ENCODE peak calls at places on chromosomes 6 and 20, in nine cellular contexts. One of them, this sample, is unnamed.
A peak's percentile ranks its signal among the peaks of the same experiment; 100 is the strongest.

GRCh38 chr6:160348552-160349441 is 619 bp downstream of the SLC22A3 start:
- DNase-seq in CD4-positive, CD25-positive, alpha-beta regulatory T cell: no peak
- DNase-seq in stimulated activated CD4-positive, alpha-beta T cell treated with anti-CD3 and anti-CD28 coated beads, Interleukin-4, amount 100 ng/mL, for 48 hours: no peak
- DNase-seq in NAMALWA: no peak
- DNase-seq in AG09309: no peak
- DNase-seq in NCI-H1694 treated with DMSO at 0.1 percent for 48 hours: no peak
- DNase-seq in M059J: peak; percentile 49
- DNase-seq in activated naive CD8-positive, alpha-beta T cell treated with anti-CD3 and anti-CD28 coated beads, Interleukin-2, amount 50 U/mL, for 24 hours: peak; percentile 16
- DNase-seq in fibroblast of mammary gland: no peak
- DNase-seq in this sample: no peak

GRCh38 chr20:4261333-4262284 is 246.3 kb upstream of the RNF24 start:
- DNase-seq in CD4-positive, CD25-positive, alpha-beta regulatory T cell: no peak
- DNase-seq in stimulated activated CD4-positive, alpha-beta T cell treated with anti-CD3 and anti-CD28 coated beads, Interleukin-4, amount 100 ng/mL, for 48 hours: no peak
- DNase-seq in NAMALWA: no peak
- DNase-seq in AG09309: peak; percentile 48
- DNase-seq in NCI-H1694 treated with DMSO at 0.1 percent for 48 hours: no peak
- DNase-seq in M059J: peak; percentile 88
- DNase-seq in activated naive CD8-positive, alpha-beta T cell treated with anti-CD3 and anti-CD28 coated beads, Interleukin-2, amount 50 U/mL, for 24 hours: no peak
- DNase-seq in fibroblast of mammary gland: peak; percentile 67
- DNase-seq in this sample: no peak

GRCh38 chr6:112835078-112835477 is 487.9 kb downstream of the RFPL4B start:
- DNase-seq in CD4-positive, CD25-positive, alpha-beta regulatory T cell: no peak
- DNase-seq in stimulated activated CD4-positive, alpha-beta T cell treated with anti-CD3 and anti-CD28 coated beads, Interleukin-4, amount 100 ng/mL, for 48 hours: no peak
- DNase-seq in NAMALWA: no peak
- DNase-seq in AG09309: no peak
- DNase-seq in NCI-H1694 treated with DMSO at 0.1 percent for 48 hours: no peak
- DNase-seq in M059J: no peak
- DNase-seq in activated naive CD8-positive, alpha-beta T cell treated with anti-CD3 and anti-CD28 coated beads, Interleukin-2, amount 50 U/mL, for 24 hours: no peak
- DNase-seq in fibroblast of mammary gland: no peak
- DNase-seq in this sample: no peak

GRCh38 chr6:26286168-26286854 is 78.7 kb upstream of the BTN3A2 start:
- DNase-seq in CD4-positive, CD25-positive, alpha-beta regulatory T cell: peak; percentile 86
- DNase-seq in stimulated activated CD4-positive, alpha-beta T cell treated with anti-CD3 and anti-CD28 coated beads, Interleukin-4, amount 100 ng/mL, for 48 hours: peak; percentile 56
- DNase-seq in NAMALWA: peak; percentile 81
- DNase-seq in AG09309: no peak
- DNase-seq in NCI-H1694 treated with DMSO at 0.1 percent for 48 hours: peak; percentile 45
- DNase-seq in M059J: peak; percentile 74
- DNase-seq in activated naive CD8-positive, alpha-beta T cell treated with anti-CD3 and anti-CD28 coated beads, Interleukin-2, amount 50 U/mL, for 24 hours: peak; percentile 64
- DNase-seq in fibroblast of mammary gland: peak; percentile 68
- DNase-seq in this sample: peak; percentile 83

GRCh38 chr6:148720371-148720770 is 26.5 kb upstream of the UST start:
- DNase-seq in CD4-positive, CD25-positive, alpha-beta regulatory T cell: no peak
- DNase-seq in stimulated activated CD4-positive, alpha-beta T cell treated with anti-CD3 and anti-CD28 coated beads, Interleukin-4, amount 100 ng/mL, for 48 hours: no peak
- DNase-seq in NAMALWA: no peak
- DNase-seq in AG09309: no peak
- DNase-seq in NCI-H1694 treated with DMSO at 0.1 percent for 48 hours: no peak
- DNase-seq in M059J: peak; percentile 42
- DNase-seq in activated naive CD8-positive, alpha-beta T cell treated with anti-CD3 and anti-CD28 coated beads, Interleukin-2, amount 50 U/mL, for 24 hours: no peak
- DNase-seq in fibroblast of mammary gland: peak; percentile 70
- DNase-seq in this sample: no peak

GRCh38 chr6:113432729-113433505 is 424.2 kb upstream of the MARCKS start:
- DNase-seq in CD4-positive, CD25-positive, alpha-beta regulatory T cell: no peak
- DNase-seq in stimulated activated CD4-positive, alpha-beta T cell treated with anti-CD3 and anti-CD28 coated beads, Interleukin-4, amount 100 ng/mL, for 48 hours: no peak
- DNase-seq in NAMALWA: no peak
- DNase-seq in AG09309: no peak
- DNase-seq in NCI-H1694 treated with DMSO at 0.1 percent for 48 hours: no peak
- DNase-seq in M059J: no peak
- DNase-seq in activated naive CD8-positive, alpha-beta T cell treated with anti-CD3 and anti-CD28 coated beads, Interleukin-2, amount 50 U/mL, for 24 hours: no peak
- DNase-seq in fibroblast of mammary gland: peak; percentile 37
- DNase-seq in this sample: no peak

GRCh38 chr6:25404693-25405169 is 125.6 kb downstream of the CARMIL1 start:
- DNase-seq in CD4-positive, CD25-positive, alpha-beta regulatory T cell: peak; percentile 68
- DNase-seq in stimulated activated CD4-positive, alpha-beta T cell treated with anti-CD3 and anti-CD28 coated beads, Interleukin-4, amount 100 ng/mL, for 48 hours: no peak
- DNase-seq in NAMALWA: peak; percentile 91
- DNase-seq in AG09309: no peak
- DNase-seq in NCI-H1694 treated with DMSO at 0.1 percent for 48 hours: no peak
- DNase-seq in M059J: no peak
- DNase-seq in activated naive CD8-positive, alpha-beta T cell treated with anti-CD3 and anti-CD28 coated beads, Interleukin-2, amount 50 U/mL, for 24 hours: peak; percentile 21
- DNase-seq in fibroblast of mammary gland: no peak
- DNase-seq in this sample: no peak

GRCh38 chr20:21357851-21358250 is 39.5 kb downstream of the NKX2-4 start:
- DNase-seq in CD4-positive, CD25-positive, alpha-beta regulatory T cell: no peak
- DNase-seq in stimulated activated CD4-positive, alpha-beta T cell treated with anti-CD3 and anti-CD28 coated beads, Interleukin-4, amount 100 ng/mL, for 48 hours: no peak
- DNase-seq in NAMALWA: no peak
- DNase-seq in AG09309: no peak
- DNase-seq in NCI-H1694 treated with DMSO at 0.1 percent for 48 hours: no peak
- DNase-seq in M059J: peak; percentile 27
- DNase-seq in activated naive CD8-positive, alpha-beta T cell treated with anti-CD3 and anti-CD28 coated beads, Interleukin-2, amount 50 U/mL, for 24 hours: no peak
- DNase-seq in fibroblast of mammary gland: no peak
- DNase-seq in this sample: no peak

GRCh38 chr6:153568601-153569000 is 437.5 kb upstream of the RGS17 start:
- DNase-seq in CD4-positive, CD25-positive, alpha-beta regulatory T cell: no peak
- DNase-seq in stimulated activated CD4-positive, alpha-beta T cell treated with anti-CD3 and anti-CD28 coated beads, Interleukin-4, amount 100 ng/mL, for 48 hours: no peak
- DNase-seq in NAMALWA: no peak
- DNase-seq in AG09309: no peak
- DNase-seq in NCI-H1694 treated with DMSO at 0.1 percent for 48 hours: no peak
- DNase-seq in M059J: peak; percentile 51
- DNase-seq in activated naive CD8-positive, alpha-beta T cell treated with anti-CD3 and anti-CD28 coated beads, Interleukin-2, amount 50 U/mL, for 24 hours: no peak
- DNase-seq in fibroblast of mammary gland: peak; percentile 63
- DNase-seq in this sample: no peak

GRCh38 chr6:118780728-118781127 is 113.2 kb upstream of the ASF1A start:
- DNase-seq in CD4-positive, CD25-positive, alpha-beta regulatory T cell: no peak
- DNase-seq in stimulated activated CD4-positive, alpha-beta T cell treated with anti-CD3 and anti-CD28 coated beads, Interleukin-4, amount 100 ng/mL, for 48 hours: no peak
- DNase-seq in NAMALWA: no peak
- DNase-seq in AG09309: no peak
- DNase-seq in NCI-H1694 treated with DMSO at 0.1 percent for 48 hours: no peak
- DNase-seq in M059J: peak; percentile 6
- DNase-seq in activated naive CD8-positive, alpha-beta T cell treated with anti-CD3 and anti-CD28 coated beads, Interleukin-2, amount 50 U/mL, for 24 hours: no peak
- DNase-seq in fibroblast of mammary gland: no peak
- DNase-seq in this sample: peak; percentile 18

GRCh38 chr20:22321191-22321590 is 263.2 kb downstream of the FOXA2 start:
- DNase-seq in CD4-positive, CD25-positive, alpha-beta regulatory T cell: no peak
- DNase-seq in stimulated activated CD4-positive, alpha-beta T cell treated with anti-CD3 and anti-CD28 coated beads, Interleukin-4, amount 100 ng/mL, for 48 hours: no peak
- DNase-seq in NAMALWA: no peak
- DNase-seq in AG09309: no peak
- DNase-seq in NCI-H1694 treated with DMSO at 0.1 percent for 48 hours: no peak
- DNase-seq in M059J: no peak
- DNase-seq in activated naive CD8-positive, alpha-beta T cell treated with anti-CD3 and anti-CD28 coated beads, Interleukin-2, amount 50 U/mL, for 24 hours: no peak
- DNase-seq in fibroblast of mammary gland: no peak
- DNase-seq in this sample: no peak

GRCh38 chr6:93849857-93850256 is 430.5 kb upstream of the EPHA7 start:
- DNase-seq in CD4-positive, CD25-positive, alpha-beta regulatory T cell: no peak
- DNase-seq in stimulated activated CD4-positive, alpha-beta T cell treated with anti-CD3 and anti-CD28 coated beads, Interleukin-4, amount 100 ng/mL, for 48 hours: no peak
- DNase-seq in NAMALWA: no peak
- DNase-seq in AG09309: no peak
- DNase-seq in NCI-H1694 treated with DMSO at 0.1 percent for 48 hours: no peak
- DNase-seq in M059J: no peak
- DNase-seq in activated naive CD8-positive, alpha-beta T cell treated with anti-CD3 and anti-CD28 coated beads, Interleukin-2, amount 50 U/mL, for 24 hours: no peak
- DNase-seq in fibroblast of mammary gland: peak; percentile 1
- DNase-seq in this sample: no peak

GRCh38 chr6:69680302-69680701 is 116.5 kb downstream of the LMBRD1 start:
- DNase-seq in CD4-positive, CD25-positive, alpha-beta regulatory T cell: no peak
- DNase-seq in stimulated activated CD4-positive, alpha-beta T cell treated with anti-CD3 and anti-CD28 coated beads, Interleukin-4, amount 100 ng/mL, for 48 hours: no peak
- DNase-seq in NAMALWA: no peak
- DNase-seq in AG09309: no peak
- DNase-seq in NCI-H1694 treated with DMSO at 0.1 percent for 48 hours: no peak
- DNase-seq in M059J: no peak
- DNase-seq in activated naive CD8-positive, alpha-beta T cell treated with anti-CD3 and anti-CD28 coated beads, Interleukin-2, amount 50 U/mL, for 24 hours: no peak
- DNase-seq in fibroblast of mammary gland: no peak
- DNase-seq in this sample: no peak

GRCh38 chr6:157139054-157139708 is 184.1 kb downstream of the TMEM242 start:
- DNase-seq in CD4-positive, CD25-positive, alpha-beta regulatory T cell: no peak
- DNase-seq in stimulated activated CD4-positive, alpha-beta T cell treated with anti-CD3 and anti-CD28 coated beads, Interleukin-4, amount 100 ng/mL, for 48 hours: no peak
- DNase-seq in NAMALWA: peak; percentile 18
- DNase-seq in AG09309: no peak
- DNase-seq in NCI-H1694 treated with DMSO at 0.1 percent for 48 hours: peak; percentile 56
- DNase-seq in M059J: no peak
- DNase-seq in activated naive CD8-positive, alpha-beta T cell treated with anti-CD3 and anti-CD28 coated beads, Interleukin-2, amount 50 U/mL, for 24 hours: no peak
- DNase-seq in fibroblast of mammary gland: no peak
- DNase-seq in this sample: no peak

GRCh38 chr6:79538481-79538971 is 1.3 kb upstream of the LCA5 start:
- DNase-seq in CD4-positive, CD25-positive, alpha-beta regulatory T cell: no peak
- DNase-seq in stimulated activated CD4-positive, alpha-beta T cell treated with anti-CD3 and anti-CD28 coated beads, Interleukin-4, amount 100 ng/mL, for 48 hours: no peak
- DNase-seq in NAMALWA: no peak
- DNase-seq in AG09309: no peak
- DNase-seq in NCI-H1694 treated with DMSO at 0.1 percent for 48 hours: no peak
- DNase-seq in M059J: peak; percentile 64
- DNase-seq in activated naive CD8-positive, alpha-beta T cell treated with anti-CD3 and anti-CD28 coated beads, Interleukin-2, amount 50 U/mL, for 24 hours: no peak
- DNase-seq in fibroblast of mammary gland: peak; percentile 42
- DNase-seq in this sample: no peak

GRCh38 chr20:39850821-39851330 is 838.2 kb downstream of the MAFB start:
- DNase-seq in CD4-positive, CD25-positive, alpha-beta regulatory T cell: no peak
- DNase-seq in stimulated activated CD4-positive, alpha-beta T cell treated with anti-CD3 and anti-CD28 coated beads, Interleukin-4, amount 100 ng/mL, for 48 hours: no peak
- DNase-seq in NAMALWA: no peak
- DNase-seq in AG09309: no peak
- DNase-seq in NCI-H1694 treated with DMSO at 0.1 percent for 48 hours: no peak
- DNase-seq in M059J: peak; percentile 81
- DNase-seq in activated naive CD8-positive, alpha-beta T cell treated with anti-CD3 and anti-CD28 coated beads, Interleukin-2, amount 50 U/mL, for 24 hours: no peak
- DNase-seq in fibroblast of mammary gland: no peak
- DNase-seq in this sample: no peak

GRCh38 chr20:38250607-38251006 is 9.9 kb downstream of the KIAA1755 start:
- DNase-seq in CD4-positive, CD25-positive, alpha-beta regulatory T cell: no peak
- DNase-seq in stimulated activated CD4-positive, alpha-beta T cell treated with anti-CD3 and anti-CD28 coated beads, Interleukin-4, amount 100 ng/mL, for 48 hours: no peak
- DNase-seq in NAMALWA: peak; percentile 67
- DNase-seq in AG09309: no peak
- DNase-seq in NCI-H1694 treated with DMSO at 0.1 percent for 48 hours: no peak
- DNase-seq in M059J: no peak
- DNase-seq in activated naive CD8-positive, alpha-beta T cell treated with anti-CD3 and anti-CD28 coated beads, Interleukin-2, amount 50 U/mL, for 24 hours: no peak
- DNase-seq in fibroblast of mammary gland: no peak
- DNase-seq in this sample: no peak

GRCh38 chr6:107784669-107785068 is 39.4 kb downstream of the SCML4 start:
- DNase-seq in CD4-positive, CD25-positive, alpha-beta regulatory T cell: no peak
- DNase-seq in stimulated activated CD4-positive, alpha-beta T cell treated with anti-CD3 and anti-CD28 coated beads, Interleukin-4, amount 100 ng/mL, for 48 hours: no peak
- DNase-seq in NAMALWA: no peak
- DNase-seq in AG09309: no peak
- DNase-seq in NCI-H1694 treated with DMSO at 0.1 percent for 48 hours: no peak
- DNase-seq in M059J: peak; percentile 7
- DNase-seq in activated naive CD8-positive, alpha-beta T cell treated with anti-CD3 and anti-CD28 coated beads, Interleukin-2, amount 50 U/mL, for 24 hours: peak; percentile 46
- DNase-seq in fibroblast of mammary gland: peak; percentile 89
- DNase-seq in this sample: no peak

This sample was measured in right atrium auricular region.